ENCODE peak calls at places on chromosomes 16 and 17, in six cellular contexts. One of them, this sample, is unnamed.

GRCh38 chr17:82931696-82932060 is 91.9 kb upstream of the ZNF750 start:
- DNase-seq in naive thymus-derived CD4-positive, alpha-beta T cell: no peak
- DNase-seq in breast epithelium: peak; percentile 69
- DNase-seq in K562: no peak
- DNase-seq in esophagus muscularis mucosa: peak; percentile 93
- DNase-seq in A549: no peak
- DNase-seq in this sample: no peak

GRCh38 chr16:30120340-30121105 is 2.5 kb downstream of the MAPK3 start:
- DNase-seq in naive thymus-derived CD4-positive, alpha-beta T cell: no peak
- DNase-seq in breast epithelium: no peak
- DNase-seq in K562: no peak
- DNase-seq in esophagus muscularis mucosa: no peak
- DNase-seq in A549: no peak
- DNase-seq in this sample: no peak

GRCh38 chr16:84370723-84371552 is 2.6 kb downstream of the ATP2C2 start:
- DNase-seq in naive thymus-derived CD4-positive, alpha-beta T cell: no peak
- DNase-seq in breast epithelium: no peak
- DNase-seq in K562: no peak
- DNase-seq in esophagus muscularis mucosa: no peak
- DNase-seq in A549: no peak
- DNase-seq in this sample: no peak

GRCh38 chr17:81683208-81683583 is 401 bp downstream of the ARL16 start:
- DNase-seq in naive thymus-derived CD4-positive, alpha-beta T cell: no peak
- DNase-seq in breast epithelium: no peak
- DNase-seq in K562: no peak
- DNase-seq in esophagus muscularis mucosa: no peak
- DNase-seq in A549: no peak
- DNase-seq in this sample: no peak

GRCh38 chr16:86899757-86900156 is 321.4 kb downstream of the FOXL1 start:
- DNase-seq in naive thymus-derived CD4-positive, alpha-beta T cell: no peak
- DNase-seq in breast epithelium: no peak
- DNase-seq in K562: no peak
- DNase-seq in esophagus muscularis mucosa: no peak
- DNase-seq in A549: no peak
- DNase-seq in this sample: no peak

GRCh38 chr16:12002447-12003006 is 26.0 kb downstream of the SNX29 start:
- DNase-seq in naive thymus-derived CD4-positive, alpha-beta T cell: no peak
- DNase-seq in breast epithelium: no peak
- DNase-seq in K562: peak; percentile 34
- DNase-seq in esophagus muscularis mucosa: no peak
- DNase-seq in A549: no peak
- DNase-seq in this sample: no peak

GRCh38 chr17:35797918-35798317 is 2.5 kb upstream of the MMP28 start:
- DNase-seq in naive thymus-derived CD4-positive, alpha-beta T cell: no peak
- DNase-seq in breast epithelium: no peak
- DNase-seq in K562: no peak
- DNase-seq in esophagus muscularis mucosa: no peak
- DNase-seq in A549: no peak
- DNase-seq in this sample: no peak

GRCh38 chr17:20926532-20926931 is 116.3 kb downstream of the USP22 start:
- DNase-seq in naive thymus-derived CD4-positive, alpha-beta T cell: no peak
- DNase-seq in breast epithelium: no peak
- DNase-seq in K562: no peak
- DNase-seq in esophagus muscularis mucosa: no peak
- DNase-seq in A549: no peak
- DNase-seq in this sample: no peak

GRCh38 chr16:21663889-21664647 is at the start of gene OTOA:
- DNase-seq in naive thymus-derived CD4-positive, alpha-beta T cell: no peak
- DNase-seq in breast epithelium: no peak
- DNase-seq in K562: peak; percentile 24
- DNase-seq in esophagus muscularis mucosa: no peak
- DNase-seq in A549: no peak
- DNase-seq in this sample: no peak

GRCh38 chr17:73616120-73616872 is 27.9 kb downstream of the SDK2 start:
- DNase-seq in naive thymus-derived CD4-positive, alpha-beta T cell: no peak
- DNase-seq in breast epithelium: no peak
- DNase-seq in K562: no peak
- DNase-seq in esophagus muscularis mucosa: no peak
- DNase-seq in A549: no peak
- DNase-seq in this sample: no peak

GRCh38 chr16:72938426-72939164 is 109.3 kb downstream of the ZFHX3 start:
- DNase-seq in naive thymus-derived CD4-positive, alpha-beta T cell: no peak
- DNase-seq in breast epithelium: peak; percentile 50
- DNase-seq in K562: no peak
- DNase-seq in esophagus muscularis mucosa: peak; percentile 96
- DNase-seq in A549: peak; percentile 51
- DNase-seq in this sample: no peak

GRCh38 chr16:78462261-78463208 is 363.1 kb downstream of the WWOX start:
- DNase-seq in naive thymus-derived CD4-positive, alpha-beta T cell: no peak
- DNase-seq in breast epithelium: no peak
- DNase-seq in K562: no peak
- DNase-seq in esophagus muscularis mucosa: no peak
- DNase-seq in A549: no peak
- DNase-seq in this sample: no peak

GRCh38 chr17:11366451-11366850 is 125.4 kb downstream of the SHISA6 start:
- DNase-seq in naive thymus-derived CD4-positive, alpha-beta T cell: no peak
- DNase-seq in breast epithelium: no peak
- DNase-seq in K562: no peak
- DNase-seq in esophagus muscularis mucosa: peak; percentile 21
- DNase-seq in A549: no peak
- DNase-seq in this sample: no peak

GRCh38 chr17:54974758-54975157 is 6.2 kb downstream of the STXBP4 start:
- DNase-seq in naive thymus-derived CD4-positive, alpha-beta T cell: no peak
- DNase-seq in breast epithelium: no peak
- DNase-seq in K562: no peak
- DNase-seq in esophagus muscularis mucosa: no peak
- DNase-seq in A549: no peak
- DNase-seq in this sample: no peak

GRCh38 chr16:63129411-63130125 is 1093.3 kb upstream of the CDH8 start:
- DNase-seq in naive thymus-derived CD4-positive, alpha-beta T cell: no peak
- DNase-seq in breast epithelium: no peak
- DNase-seq in K562: no peak
- DNase-seq in esophagus muscularis mucosa: no peak
- DNase-seq in A549: no peak
- DNase-seq in this sample: no peak

GRCh38 chr17:40111221-40112128 is 10.3 kb upstream of the MSL1 start:
- DNase-seq in naive thymus-derived CD4-positive, alpha-beta T cell: peak; percentile 69
- DNase-seq in breast epithelium: peak; percentile 91
- DNase-seq in K562: peak; percentile 91
- DNase-seq in esophagus muscularis mucosa: peak; percentile 98
- DNase-seq in A549: peak; percentile 99
- DNase-seq in this sample: no peak

GRCh38 chr17:40113110-40113960 is 8.4 kb upstream of the MSL1 start:
- DNase-seq in naive thymus-derived CD4-positive, alpha-beta T cell: peak; percentile 89
- DNase-seq in breast epithelium: peak; percentile 95
- DNase-seq in K562: peak; percentile 84
- DNase-seq in esophagus muscularis mucosa: peak; percentile 98
- DNase-seq in A549: peak; percentile 100
- DNase-seq in this sample: peak; percentile 77

GRCh38 chr17:40113961-40114272 is 7.9 kb upstream of the MSL1 start:
- DNase-seq in naive thymus-derived CD4-positive, alpha-beta T cell: no peak
- DNase-seq in breast epithelium: no peak
- DNase-seq in K562: no peak
- DNase-seq in esophagus muscularis mucosa: no peak
- DNase-seq in A549: no peak
- DNase-seq in this sample: no peak

GRCh38 chr17:40112718-40113109 is 9.1 kb upstream of the MSL1 start:
- DNase-seq in naive thymus-derived CD4-positive, alpha-beta T cell: no peak
- DNase-seq in breast epithelium: peak; percentile 33
- DNase-seq in K562: no peak
- DNase-seq in esophagus muscularis mucosa: no peak
- DNase-seq in A549: no peak
- DNase-seq in this sample: no peak

DNA sequence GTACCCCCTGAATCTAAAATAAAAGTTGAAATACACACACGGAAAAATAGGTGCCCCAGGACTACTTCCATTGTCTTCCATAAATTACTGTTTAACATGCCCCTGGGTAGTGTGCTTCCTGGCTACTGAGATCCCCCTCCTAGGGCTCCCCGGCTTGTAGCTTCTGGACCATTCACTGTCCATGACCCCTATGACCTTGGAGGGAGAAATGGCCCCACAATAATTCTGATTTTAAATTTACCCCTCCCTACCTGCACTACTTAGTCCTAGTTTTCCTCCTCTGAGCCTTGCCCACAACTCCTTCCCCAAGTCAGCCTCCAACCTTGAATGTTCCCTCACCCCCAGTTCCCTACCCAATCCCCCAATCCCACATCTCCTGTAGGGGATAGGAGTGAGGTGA is 9.6 kb upstream of the MSL1 start:
- DNase-seq in naive thymus-derived CD4-positive, alpha-beta T cell: no peak
- DNase-seq in breast epithelium: peak; percentile 17
- DNase-seq in K562: no peak
- DNase-seq in esophagus muscularis mucosa: no peak
- DNase-seq in A549: no peak
- DNase-seq in this sample: no peak
- H3K4me3 ChIP-seq in naive thymus-derived CD4-positive, alpha-beta T cell: no peak overlapping the region
- H3K4me3 ChIP-seq in breast epithelium: no peak overlapping the region
- H3K4me3 ChIP-seq in K562: no peak overlapping the region
- H3K4me3 ChIP-seq in esophagus muscularis mucosa: peak overlapping the region; percentile 51
- H3K4me3 ChIP-seq in A549: no peak overlapping the region
- H3K4me3 ChIP-seq in this sample: peak overlapping the region; percentile 67

GRCh38 chr17:63399856-63400255 is 46.2 kb downstream of the CYB561 start:
- DNase-seq in naive thymus-derived CD4-positive, alpha-beta T cell: no peak
- DNase-seq in breast epithelium: no peak
- DNase-seq in K562: no peak
- DNase-seq in esophagus muscularis mucosa: no peak
- DNase-seq in A549: no peak
- DNase-seq in this sample: no peak
- H3K27ac ChIP-seq in naive thymus-derived CD4-positive, alpha-beta T cell: no peak overlapping the region
- H3K27ac ChIP-seq in breast epithelium: no peak overlapping the region
- H3K27ac ChIP-seq in K562: no peak overlapping the region
- H3K27ac ChIP-seq in esophagus muscularis mucosa: peak overlapping the region; percentile 32
- H3K27ac ChIP-seq in A549: no peak overlapping the region
- H3K27ac ChIP-seq in this sample: no peak overlapping the region

DNA sequence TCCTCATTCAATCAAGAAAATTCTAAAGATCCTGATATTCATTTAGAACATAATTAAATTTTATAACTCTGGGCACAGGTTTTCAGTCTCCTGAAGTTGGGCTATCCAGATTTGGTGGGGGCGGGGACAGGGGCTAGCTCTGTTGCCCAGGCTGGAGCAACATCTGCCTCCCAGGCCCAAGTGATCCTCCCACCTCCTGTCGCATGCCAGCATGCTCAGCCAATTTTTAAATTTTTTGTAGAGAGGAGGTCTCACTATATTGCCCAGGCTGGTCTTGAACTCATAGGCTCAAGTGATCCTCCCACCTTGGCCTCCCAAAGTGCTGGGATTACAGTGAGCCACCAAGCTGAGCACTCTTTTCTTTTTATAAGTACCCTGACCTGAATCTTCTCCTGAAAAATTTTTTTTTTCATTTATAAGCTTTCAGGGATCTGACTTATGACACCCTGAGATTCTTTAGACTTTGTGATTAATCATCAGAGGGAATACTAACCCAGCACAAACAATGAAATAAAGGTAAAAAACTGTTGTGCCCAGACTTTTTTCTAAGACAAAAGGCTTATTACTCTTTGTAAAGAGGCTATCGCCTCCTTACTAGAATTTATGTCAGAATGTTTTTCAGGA is 62.6 kb downstream of the TUBD1 start:
- DNase-seq in naive thymus-derived CD4-positive, alpha-beta T cell: no peak
- DNase-seq in breast epithelium: no peak
- DNase-seq in K562: no peak
- DNase-seq in esophagus muscularis mucosa: no peak
- DNase-seq in A549: no peak
- DNase-seq in this sample: no peak
- H3K4me3 ChIP-seq in naive thymus-derived CD4-positive, alpha-beta T cell: no peak overlapping the region
- H3K4me3 ChIP-seq in breast epithelium: no peak overlapping the region
- H3K4me3 ChIP-seq in K562: no peak overlapping the region
- H3K4me3 ChIP-seq in esophagus muscularis mucosa: no peak overlapping the region
- H3K4me3 ChIP-seq in A549: peak overlapping the region; percentile 22
- H3K4me3 ChIP-seq in this sample: peak overlapping the region; percentile 34

GRCh38 chr17:58270476-58271290 is 10.1 kb downstream of the MPO start:
- DNase-seq in naive thymus-derived CD4-positive, alpha-beta T cell: no peak
- DNase-seq in breast epithelium: no peak
- DNase-seq in K562: peak; percentile 61
- DNase-seq in esophagus muscularis mucosa: no peak
- DNase-seq in A549: no peak
- DNase-seq in this sample: no peak
- H3K27ac ChIP-seq in naive thymus-derived CD4-positive, alpha-beta T cell: no peak overlapping the region
- H3K27ac ChIP-seq in breast epithelium: no peak overlapping the region
- H3K27ac ChIP-seq in K562: no peak overlapping the region
- H3K27ac ChIP-seq in esophagus muscularis mucosa: no peak overlapping the region
- H3K27ac ChIP-seq in A549: no peak overlapping the region
- H3K27ac ChIP-seq in this sample: no peak overlapping the region

GRCh38 chr16:49461517-49461951 is 87.9 kb downstream of the C16orf78 start:
- DNase-seq in naive thymus-derived CD4-positive, alpha-beta T cell: peak; percentile 15
- DNase-seq in breast epithelium: no peak
- DNase-seq in K562: no peak
- DNase-seq in esophagus muscularis mucosa: peak; percentile 81
- DNase-seq in A549: no peak
- DNase-seq in this sample: no peak

GRCh38 chr16:49460786-49461470 is 87.3 kb downstream of the C16orf78 start:
- DNase-seq in naive thymus-derived CD4-positive, alpha-beta T cell: peak; percentile 15
- DNase-seq in breast epithelium: no peak
- DNase-seq in K562: no peak
- DNase-seq in esophagus muscularis mucosa: peak; percentile 72
- DNase-seq in A549: no peak
- DNase-seq in this sample: no peak

GRCh38 chr16:49458656-49459445 is 85.2 kb downstream of the C16orf78 start:
- DNase-seq in naive thymus-derived CD4-positive, alpha-beta T cell: peak; percentile 13
- DNase-seq in breast epithelium: no peak
- DNase-seq in K562: no peak
- DNase-seq in esophagus muscularis mucosa: peak; percentile 84
- DNase-seq in A549: no peak
- DNase-seq in this sample: no peak

GRCh38 chr16:49458221-49458620 is 84.6 kb downstream of the C16orf78 start:
- DNase-seq in naive thymus-derived CD4-positive, alpha-beta T cell: no peak
- DNase-seq in breast epithelium: no peak
- DNase-seq in K562: no peak
- DNase-seq in esophagus muscularis mucosa: no peak
- DNase-seq in A549: no peak
- DNase-seq in this sample: no peak

GRCh38 chr16:49459953-49460735 is 86.5 kb downstream of the C16orf78 start:
- DNase-seq in naive thymus-derived CD4-positive, alpha-beta T cell: peak; percentile 8
- DNase-seq in breast epithelium: no peak
- DNase-seq in K562: no peak
- DNase-seq in esophagus muscularis mucosa: peak; percentile 87
- DNase-seq in A549: no peak
- DNase-seq in this sample: no peak
- H3K4me3 ChIP-seq in naive thymus-derived CD4-positive, alpha-beta T cell: no peak overlapping the region
- H3K4me3 ChIP-seq in breast epithelium: no peak overlapping the region
- H3K4me3 ChIP-seq in K562: no peak overlapping the region
- H3K4me3 ChIP-seq in esophagus muscularis mucosa: no peak overlapping the region
- H3K4me3 ChIP-seq in A549: no peak overlapping the region
- H3K4me3 ChIP-seq in this sample: no peak overlapping the region

DNA sequence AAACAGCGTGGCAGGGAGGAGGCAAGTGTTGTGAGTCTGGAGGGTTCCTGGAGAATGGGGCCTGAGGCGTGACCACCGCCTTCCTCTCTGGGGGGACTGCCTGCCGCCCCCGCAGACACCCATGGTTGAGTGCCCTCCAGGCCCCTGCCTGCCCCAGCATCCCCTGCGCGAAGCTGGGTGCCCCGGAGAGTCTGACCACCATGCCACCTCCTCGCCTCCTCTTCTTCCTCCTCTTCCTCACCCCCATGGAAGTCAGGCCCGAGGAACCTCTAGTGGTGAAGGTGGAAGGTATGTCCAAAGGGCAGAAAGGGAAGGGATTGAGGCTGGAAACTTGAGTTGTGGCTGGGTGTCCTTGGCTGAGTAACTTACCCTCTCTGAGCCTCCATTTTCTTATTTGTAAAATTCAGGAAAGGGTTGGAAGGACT is at the start of gene CD19:
- DNase-seq in naive thymus-derived CD4-positive, alpha-beta T cell: no peak
- DNase-seq in breast epithelium: no peak
- DNase-seq in K562: no peak
- DNase-seq in esophagus muscularis mucosa: no peak
- DNase-seq in A549: no peak
- DNase-seq in this sample: no peak
- H3K27ac ChIP-seq in naive thymus-derived CD4-positive, alpha-beta T cell: peak within 1 kb of the TSS; percentile 45
- H3K27ac ChIP-seq in breast epithelium: no peak within 1 kb of the TSS
- H3K27ac ChIP-seq in K562: no peak within 1 kb of the TSS
- H3K27ac ChIP-seq in esophagus muscularis mucosa: no peak within 1 kb of the TSS
- H3K27ac ChIP-seq in A549: no peak within 1 kb of the TSS
- H3K27ac ChIP-seq in this sample: no peak within 1 kb of the TSS

This sample was measured in esophagus squamous epithelium.